ENCODE peak calls at places on chromosome 4, in four cellular contexts. Q is amygdala, H is left cardiac atrium, R is LoVo. U is an unnamed sample.

GRCh38 chr4:93870876-93871458 is 42.4 kb downstream of the ATOH1 start:
- DNase-seq in Q (no peak), R (peak), H (no peak), U (no peak)

GRCh38 chr4:140935259-140935658 is 179.1 kb upstream of the TBC1D9 start:
- DNase-seq in R (no peak), H (peak), Q (no peak), U (no peak)

GRCh38 chr4:7783560-7783959 is 156.1 kb downstream of the AFAP1 start:
- DNase-seq in Q (no peak), H (no peak), R (no peak), U (no peak)

GRCh38 chr4:129561886-129562285 is 465.9 kb downstream of the C4orf33 start:
- DNase-seq in H (no peak), Q (no peak), R (no peak), U (no peak)

GRCh38 chr4:187027231-187027760 is 303.6 kb upstream of the FAT1 start:
- DNase-seq in Q (no peak), R (no peak), H (no peak), U (no peak)

GRCh38 chr4:93132631-93133030 is 695.9 kb upstream of the ATOH1 start:
- DNase-seq in Q (no peak), R (no peak), H (no peak), U (no peak)

GRCh38 chr4:179626687-179627086 is 2184.4 kb upstream of the AGA start:
- DNase-seq in Q (no peak), H (no peak), R (no peak), U (no peak)

GRCh38 chr4:35124116-35124515 is 1120.2 kb downstream of the ARAP2 start:
- DNase-seq in H (no peak), Q (no peak), R (no peak), U (no peak)

GRCh38 chr4:92047209-92047877 is 256.4 kb upstream of the GRID2 start:
- DNase-seq in Q (no peak), R (no peak), H (no peak), U (no peak)

GRCh38 chr4:163111588-163111987 is 55.1 kb downstream of the NAF1 start:
- DNase-seq in Q (no peak), R (no peak), H (no peak), U (no peak)

GRCh38 chr4:83771113-83771705 is 235.3 kb downstream of the GPAT3 start:
- DNase-seq in H (peak), Q (no peak), R (peak), U (peak)

GRCh38 chr4:73870778-73871177 is 1.6 kb downstream of the CXCL1 start:
- DNase-seq in H (no peak), Q (no peak), R (no peak), U (no peak)

GRCh38 chr4:124936427-124936826 is 223.9 kb upstream of the ANKRD50 start:
- DNase-seq in Q (no peak), R (no peak), H (peak), U (no peak)

GRCh38 chr4:8558080-8558960 is 21.9 kb upstream of the GPR78 start:
- DNase-seq in Q (no peak), H (no peak), R (no peak), U (no peak)

GRCh38 chr4:133151681-133152329 is 2.7 kb downstream of the PCDH10 start:
- DNase-seq in Q (peak), R (no peak), H (no peak), U (no peak)

U was measured in HL-60.